ENCODE peak calls at places on chromosomes 4 and X, in eight cellular contexts. W is AG04449, L is fibroblast of lung, Z is colonic mucosa, N is GM23248, F is cardiac muscle cell, Q is MM.1S, I is tibial nerve. P is an unnamed sample.

GRCh38 chrX:97021680-97022079 is 138.0 kb downstream of the RPA4 start:
- DNase-seq in I (no peak), N (peak), Q (no peak), W (no peak), F (no peak), L (peak), Z (no peak), P (no peak)

GRCh38 chrX:43436497-43436896 is 219.6 kb upstream of the MAOA start:
- DNase-seq in N (no peak), F (no peak), Z (no peak), L (no peak), Q (no peak), I (no peak), W (no peak), P (no peak)

GRCh38 chr4:189202869-189203271 is 737.8 kb upstream of the FRG1 start:
- DNase-seq in F (peak), N (peak), L (peak), I (no peak), Z (no peak), W (peak), Q (no peak), P (no peak)

GRCh38 chr4:1599491-1600210 is 84.5 kb downstream of the FAM53A start:
- DNase-seq in Q (no peak), I (no peak), L (no peak), Z (no peak), F (no peak), W (no peak), N (no peak), P (no peak)

GRCh38 chrX:72572248-72573157 is at the start of gene HDAC8:
- DNase-seq in N (peak), Q (peak), L (peak), I (peak), W (no peak), Z (peak), F (peak), P (peak)

GRCh38 chr4:81389720-81390119 is 82.0 kb downstream of the RASGEF1B start:
- DNase-seq in I (no peak), Q (no peak), W (no peak), L (no peak), Z (no peak), N (no peak), F (no peak), P (no peak)

GRCh38 chr4:77579406-77580076 is 26.1 kb upstream of the CXCL13 start:
- DNase-seq in W (peak), N (peak), F (no peak), I (no peak), Q (no peak), L (peak), Z (no peak), P (no peak)

GRCh38 chr4:116150152-116150551 is 935.2 kb downstream of the TRAM1L1 start:
- DNase-seq in F (no peak), L (no peak), I (no peak), W (no peak), Q (no peak), Z (no peak), N (no peak), P (no peak)

GRCh38 chr4:128776794-128777216 is 32.7 kb upstream of the JADE1 start:
- DNase-seq in N (peak), Z (peak), Q (no peak), I (no peak), W (peak), F (peak), L (peak), P (no peak)

GRCh38 chr4:54063224-54063623 is 1.2 kb downstream of the CHIC2 start:
- DNase-seq in L (peak), I (no peak), Q (no peak), W (no peak), F (no peak), Z (no peak), N (peak), P (no peak)

GRCh38 chrX:30060718-30061117 is 154.6 kb upstream of the MAGEB2 start:
- DNase-seq in Z (no peak), Q (no peak), L (peak), W (no peak), I (no peak), N (peak), F (peak), P (no peak)

GRCh38 chrX:10615931-10616780 is 4.2 kb downstream of the MID1 start:
- DNase-seq in N (peak), F (peak), L (peak), W (no peak), Z (peak), I (peak), Q (no peak), P (peak)

GRCh38 chr4:77669911-77670590 is 64.4 kb downstream of the CXCL13 start:
- DNase-seq in Q (no peak), I (no peak), F (no peak), Z (peak), L (no peak), N (no peak), W (no peak), P (no peak)

GRCh38 chr4:82268826-82269193 is 105.0 kb downstream of the HNRNPD start:
- DNase-seq in F (no peak), Z (no peak), Q (no peak), W (no peak), L (no peak), I (no peak), N (no peak), P (no peak)

GRCh38 chr4:15349426-15349825 is 78.4 kb upstream of the C1QTNF7 start:
- DNase-seq in N (no peak), W (no peak), I (no peak), Z (no peak), L (no peak), Q (no peak), F (no peak), P (no peak)

GRCh38 chrX:104335765-104336164 is 81.0 kb upstream of the ESX1 start:
- DNase-seq in F (no peak), I (no peak), W (peak), Z (no peak), Q (no peak), N (peak), L (peak), P (no peak)

GRCh38 chr4:19809989-19810388 is 441.7 kb upstream of the SLIT2 start:
- DNase-seq in W (no peak), F (no peak), I (no peak), L (no peak), Q (no peak), N (no peak), Z (no peak), P (no peak)

GRCh38 chr4:1981251-1982055 is 27.3 kb downstream of the NELFA start:
- DNase-seq in L (peak), Z (peak), I (no peak), F (peak), N (peak), W (no peak), Q (no peak), P (peak)

GRCh38 chrX:37796805-37797204 is 16.9 kb downstream of the CYBB start:
- DNase-seq in Z (no peak), N (no peak), F (peak), W (no peak), Q (peak), L (no peak), I (no peak), P (no peak)

GRCh38 chr4:180426938-180427337 is 1816.3 kb upstream of the TENM3 start:
- DNase-seq in Q (no peak), W (no peak), L (no peak), F (no peak), N (no peak), Z (no peak), I (no peak), P (no peak)

GRCh38 chr4:18106620-18107019 is 85.1 kb upstream of the LCORL start:
- DNase-seq in W (no peak), L (no peak), N (no peak), F (no peak), Q (no peak), I (no peak), Z (peak), P (peak)

GRCh38 chr4:129455462-129455861 is 359.5 kb downstream of the C4orf33 start:
- DNase-seq in L (no peak), I (no peak), F (no peak), N (no peak), Q (no peak), Z (no peak), W (no peak), P (no peak)

GRCh38 chrX:10157545-10157944 is 770 bp downstream of the CLCN4 start:
- DNase-seq in L (peak), F (no peak), Q (no peak), I (no peak), N (peak), W (no peak), Z (no peak), P (no peak)

GRCh38 chrX:41553688-41554087 is 106.5 kb downstream of the NYX start:
- DNase-seq in Q (no peak), W (no peak), Z (no peak), N (peak), I (no peak), F (no peak), L (peak), P (no peak)

GRCh38 chr4:3440979-3441500 is 728 bp upstream of the HGFAC start:
- DNase-seq in F (no peak), Z (no peak), N (peak), I (no peak), L (no peak), Q (no peak), W (no peak), P (no peak)

GRCh38 chrX:3244203-3244743 is 102.2 kb downstream of the MXRA5 start:
- DNase-seq in N (peak), W (peak), F (no peak), Z (no peak), I (no peak), Q (no peak), L (peak), P (no peak)

GRCh38 chr4:5211274-5211852 is 160.1 kb downstream of the STK32B start:
- DNase-seq in I (no peak), F (no peak), L (no peak), Z (no peak), Q (no peak), N (no peak), W (no peak), P (no peak)

GRCh38 chrX:137926090-137926489 is 360.2 kb downstream of the ZIC3 start:
- DNase-seq in N (no peak), F (peak), W (no peak), Z (no peak), L (no peak), Q (peak), I (no peak), P (no peak)

GRCh38 chrX:23373129-23373804 is 38.6 kb downstream of the PTCHD1 start:
- DNase-seq in N (peak), L (peak), I (no peak), Z (no peak), Q (no peak), W (no peak), F (no peak), P (no peak)

GRCh38 chrX:64394874-64395567 is at the start of gene MTMR8:
- DNase-seq in N (peak), W (no peak), I (peak), Z (peak), L (peak), F (peak), Q (peak), P (peak)

GRCh38 chr4:185235480-185236154 is 26.2 kb downstream of the SNX25 start:
- DNase-seq in W (no peak), I (no peak), N (no peak), L (peak), F (no peak), Z (no peak), Q (no peak), P (no peak)

GRCh38 chrX:72020204-72020603 is 109.6 kb downstream of the NHSL2 start:
- DNase-seq in W (no peak), Z (peak), N (no peak), Q (no peak), L (peak), F (no peak), I (no peak), P (peak)

GRCh38 chrX:107725761-107726555 is 49.6 kb downstream of the TSC22D3 start:
- DNase-seq in I (no peak), N (no peak), Z (no peak), F (no peak), Q (no peak), W (no peak), L (peak), P (no peak)

GRCh38 chr4:5435823-5436222 is 272.5 kb downstream of the EVC2 start:
- DNase-seq in F (no peak), Z (no peak), L (no peak), W (no peak), N (no peak), Q (no peak), I (no peak), P (no peak)

GRCh38 chr4:39043058-39043696 is 11.0 kb upstream of the TMEM156 start:
- DNase-seq in I (no peak), Q (no peak), L (no peak), N (no peak), Z (no peak), F (no peak), W (no peak), P (no peak)

GRCh38 chr4:25965629-25966028 is 51.6 kb downstream of the SMIM20 start:
- DNase-seq in I (no peak), Z (no peak), L (no peak), W (no peak), N (no peak), F (no peak), Q (no peak), P (no peak)

GRCh38 chrX:69015564-69016218 is 149.6 kb downstream of the PJA1 start:
- DNase-seq in Z (no peak), N (no peak), I (no peak), L (no peak), W (no peak), Q (no peak), F (no peak), P (no peak)
- H3K4me3 ChIP-seq in Z (no peak), N (no peak), I (no peak), L (no peak), W (no peak), Q (no peak), F (no peak), P (no peak)

DNA sequence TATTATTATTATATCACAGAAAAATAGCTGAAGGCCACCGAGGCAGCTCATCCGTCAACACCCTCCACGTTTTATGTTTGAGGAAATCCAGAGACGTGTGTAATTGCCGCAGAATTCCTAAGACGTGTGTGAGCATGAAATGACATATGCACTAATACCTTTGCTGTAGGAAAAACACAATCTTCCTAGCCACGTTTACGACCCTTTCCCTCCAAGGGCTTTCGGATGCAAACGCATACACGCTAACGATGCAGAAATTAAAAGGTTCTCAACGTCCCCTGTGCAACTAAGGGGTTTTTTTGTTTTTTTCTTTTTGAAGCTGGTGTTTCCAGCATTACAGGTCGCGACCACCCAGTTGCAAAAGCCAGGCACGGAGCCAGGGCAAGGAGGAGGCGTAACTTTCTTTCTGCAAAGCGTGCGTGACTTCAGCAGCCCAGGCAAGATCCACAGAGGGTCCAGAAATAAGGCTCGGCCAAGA is 33.8 kb downstream of the CRLF2 start:
- DNase-seq in Z (no peak), L (no peak), F (peak), N (peak), I (no peak), W (no peak), Q (no peak), P (no peak)
- H3K4me3 ChIP-seq in Z (no peak), L (no peak), F (no peak), N (no peak), I (no peak), W (peak), Q (no peak), P (no peak)

GRCh38 chrX:13472975-13473665 is 96.3 kb upstream of the EGFL6 start:
- DNase-seq in Q (no peak), I (no peak), F (no peak), N (peak), L (no peak), W (no peak), Z (no peak), P (no peak)
- H3K4me3 ChIP-seq in Q (peak), I (no peak), F (no peak), N (peak), L (no peak), W (no peak), Z (no peak), P (no peak)

GRCh38 chr4:153205028-153205648 is 895 bp downstream of the TRIM2 start:
- DNase-seq in L (no peak), I (no peak), Z (peak), W (no peak), Q (no peak), N (no peak), F (no peak), P (no peak)
- H3K4me3 ChIP-seq in L (no peak), I (peak), Z (peak), W (no peak), Q (no peak), N (no peak), F (peak), P (no peak)

DNA sequence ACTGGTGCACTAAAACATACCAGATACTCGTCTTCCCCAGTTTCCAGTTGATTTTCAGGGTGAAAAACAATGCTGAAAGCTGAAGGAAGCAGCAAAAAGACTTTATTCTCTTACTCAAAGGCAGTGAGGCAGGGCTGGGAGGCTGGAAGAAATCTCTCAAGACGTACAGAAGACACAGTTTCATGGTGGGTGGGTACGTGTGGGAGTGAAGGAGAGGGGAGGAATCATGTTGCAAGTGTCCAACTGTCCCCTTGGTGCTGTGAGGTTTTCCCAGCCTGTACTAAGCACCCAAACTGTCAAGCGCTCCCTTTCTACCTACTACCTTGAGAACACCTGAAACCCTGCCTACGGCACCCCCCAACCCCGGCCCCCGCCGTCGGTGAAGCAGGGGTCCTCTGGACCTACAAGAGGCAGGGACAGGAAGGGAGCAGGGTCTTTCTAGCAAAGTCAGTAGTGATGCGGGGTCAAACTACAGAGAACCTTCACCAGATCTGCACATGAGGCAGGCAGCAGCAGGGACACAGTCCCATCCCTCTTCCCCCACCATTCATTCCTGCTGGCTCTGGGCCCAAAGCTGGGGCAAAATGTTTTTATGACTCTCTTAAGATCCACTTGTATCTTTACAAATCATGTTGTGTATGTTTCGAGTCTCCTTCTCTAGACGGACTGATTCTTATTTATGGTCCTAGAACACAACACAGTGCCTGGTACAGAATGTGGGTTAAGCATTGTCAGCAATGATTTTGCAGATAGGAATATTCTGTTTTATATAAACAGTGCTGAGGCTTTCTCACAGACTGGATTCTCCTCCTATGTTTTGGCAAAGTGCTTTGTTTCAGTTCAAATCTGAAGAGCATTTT is 2.4 kb upstream of the SETD7 start:
- DNase-seq in W (no peak), I (no peak), L (no peak), Z (no peak), F (no peak), N (no peak), Q (no peak), P (no peak)
- H3K4me3 ChIP-seq in W (no peak), I (no peak), L (no peak), Z (no peak), F (no peak), N (no peak), Q (no peak), P (no peak)

GRCh38 chr4:183716302-183716701 is 57.2 kb downstream of the TRAPPC11 start:
- DNase-seq in N (no peak), Z (no peak), I (no peak), F (no peak), Q (no peak), L (no peak), W (no peak), P (no peak)

GRCh38 chr4:183722738-183723560 is 63.9 kb downstream of the TRAPPC11 start:
- DNase-seq in L (peak), W (no peak), F (peak), N (peak), Z (peak), I (peak), Q (peak), P (peak)

GRCh38 chr4:183723561-183724228 is 64.6 kb downstream of the TRAPPC11 start:
- DNase-seq in W (no peak), L (no peak), N (no peak), Z (no peak), F (no peak), Q (no peak), I (no peak), P (no peak)

GRCh38 chr4:183718876-183719275 is 59.8 kb downstream of the TRAPPC11 start:
- DNase-seq in Q (no peak), W (no peak), Z (no peak), I (no peak), N (no peak), F (no peak), L (no peak), P (no peak)

GRCh38 chr4:183721207-183722081 is 62.4 kb downstream of the TRAPPC11 start:
- DNase-seq in W (no peak), N (peak), L (peak), F (peak), Z (peak), Q (peak), I (no peak), P (no peak)
- H3K4me3 ChIP-seq in W (no peak), N (peak), L (no peak), F (no peak), Z (peak), Q (peak), I (peak), P (no peak)

DNA sequence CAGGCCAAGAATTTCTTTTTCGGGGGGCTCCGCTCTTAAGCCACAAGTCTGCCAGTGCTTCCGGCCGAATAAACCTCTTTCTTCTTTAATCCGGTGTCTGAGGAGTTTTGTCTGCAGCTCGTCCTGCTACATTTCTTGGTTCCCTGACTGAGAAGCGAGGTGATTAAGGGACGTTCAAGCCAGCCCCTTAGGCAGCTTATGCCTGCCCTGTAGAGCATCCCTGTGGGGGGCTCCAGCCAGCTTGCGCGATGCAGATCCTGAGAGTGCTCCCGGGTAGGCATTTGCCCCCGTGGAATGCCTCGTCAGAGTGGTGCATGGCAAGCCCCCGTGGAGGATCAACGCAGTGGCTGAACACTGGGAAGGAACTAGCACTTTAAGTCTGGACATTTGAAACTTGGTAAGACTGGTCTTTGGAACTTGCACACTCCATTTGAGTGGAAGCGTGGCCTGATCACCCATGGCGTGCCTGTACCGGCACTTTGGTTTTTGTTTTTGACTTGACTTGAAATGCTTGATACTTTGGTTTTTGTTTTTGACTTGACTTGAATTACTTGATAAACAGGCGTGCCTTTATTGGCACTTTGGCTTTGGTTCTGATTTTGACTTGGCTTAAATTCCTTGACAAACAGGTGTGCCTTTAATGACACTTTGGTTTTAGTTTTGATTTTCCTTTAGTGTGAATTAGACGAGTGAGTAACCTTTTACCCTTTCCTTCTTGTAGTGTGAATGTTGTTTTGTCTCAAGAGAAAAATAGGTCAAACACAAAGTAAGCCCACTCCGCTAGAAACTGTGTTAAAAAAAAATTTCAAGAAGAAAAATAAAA is 6.1 kb downstream of the ACOX3 start:
- DNase-seq in F (no peak), Q (no peak), Z (no peak), L (no peak), I (no peak), W (no peak), N (no peak), P (peak)
- H3K4me3 ChIP-seq in F (no peak), Q (peak), Z (no peak), L (no peak), I (no peak), W (no peak), N (no peak), P (peak)

GRCh38 chr4:87525636-87526035 is 3.5 kb downstream of the SPARCL1 start:
- DNase-seq in F (no peak), Q (no peak), L (peak), Z (no peak), W (no peak), I (no peak), N (no peak), P (no peak)
- H3K4me3 ChIP-seq in F (no peak), Q (no peak), L (no peak), Z (no peak), W (no peak), I (no peak), N (no peak), P (no peak)